ENCODE peak calls at places on chromosomes 5 and 9, in eight cellular contexts. I, Y, N, O, R, Q, B and J are unnamed samples.

GRCh38 chr5:159765034-159765433 is 151.2 kb upstream of the ADRA1B start:
- DNase-seq in I (no peak), Y (no peak), N (no peak), O (no peak), R (peak; percentile 29), Q (no peak), B (no peak), J (no peak)

GRCh38 chr9:84583866-84584265 is 85.7 kb upstream of the NTRK2 start:
- DNase-seq in I (no peak), Y (no peak), N (no peak), O (no peak), R (no peak), Q (no peak), B (no peak), J (no peak)

GRCh38 chr5:76715734-76716455 is at the start of gene F2R:
- DNase-seq in I (peak; percentile 63), Y (peak; percentile 74), N (no peak), O (peak; percentile 87), R (peak; percentile 91), Q (peak; percentile 83), B (peak; percentile 91), J (no peak)

GRCh38 chr5:177131711-177132503 is 1.7 kb upstream of the NSD1 start:
- DNase-seq in I (peak; percentile 66), Y (peak; percentile 20), N (peak; percentile 69), O (no peak), R (peak; percentile 39), Q (peak; percentile 64), B (no peak), J (no peak)

GRCh38 chr9:847505-847904 is 6.0 kb downstream of the DMRT1 start:
- DNase-seq in I (no peak), Y (no peak), N (no peak), O (no peak), R (no peak), Q (no peak), B (no peak), J (no peak)

GRCh38 chr5:80125962-80126480 is 90.9 kb downstream of the THBS4 start:
- DNase-seq in I (no peak), Y (no peak), N (no peak), O (peak; percentile 59), R (peak; percentile 60), Q (no peak), B (peak; percentile 21), J (no peak)

GRCh38 chr5:137190441-137190840 is 308.7 kb downstream of the SPOCK1 start:
- DNase-seq in I (no peak), Y (no peak), N (no peak), O (no peak), R (peak; percentile 9), Q (no peak), B (no peak), J (no peak)

GRCh38 chr5:135880278-135880677 is 15.4 kb downstream of the IL9 start:
- DNase-seq in I (no peak), Y (no peak), N (no peak), O (no peak), R (no peak), Q (peak; percentile 80), B (peak; percentile 2), J (no peak)

GRCh38 chr9:124196814-124197176 is 61.0 kb upstream of the NEK6 start:
- DNase-seq in I (no peak), Y (no peak), N (peak; percentile 14), O (no peak), R (no peak), Q (no peak), B (no peak), J (no peak)

GRCh38 chr9:133528887-133529262 is 4.1 kb upstream of the MYMK start:
- DNase-seq in I (no peak), Y (no peak), N (no peak), O (no peak), R (no peak), Q (no peak), B (no peak), J (no peak)

GRCh38 chr5:68444048-68444447 is 228.5 kb downstream of the PIK3R1 start:
- DNase-seq in I (no peak), Y (no peak), N (no peak), O (no peak), R (no peak), Q (no peak), B (no peak), J (no peak)

GRCh38 chr9:25681270-25681669 is 3.0 kb upstream of the TUSC1 start:
- DNase-seq in I (no peak), Y (no peak), N (no peak), O (peak; percentile 15), R (peak; percentile 87), Q (no peak), B (peak; percentile 38), J (no peak)

GRCh38 chr5:42953061-42953460 is 87.1 kb downstream of the ANXA2R start:
- DNase-seq in I (no peak), Y (no peak), N (no peak), O (no peak), R (peak; percentile 57), Q (no peak), B (peak; percentile 69), J (no peak)

GRCh38 chr9:24257726-24258125 is 288.0 kb downstream of the IZUMO3 start:
- DNase-seq in I (no peak), Y (no peak), N (no peak), O (no peak), R (no peak), Q (no peak), B (no peak), J (no peak)

GRCh38 chr9:101578378-101578777 is 16.4 kb downstream of the PPP3R2 start:
- DNase-seq in I (no peak), Y (no peak), N (no peak), O (no peak), R (no peak), Q (no peak), B (no peak), J (no peak)

GRCh38 chr9:14531424-14532269 is 161.6 kb downstream of the ZDHHC21 start:
- DNase-seq in I (no peak), Y (no peak), N (no peak), O (no peak), R (no peak), Q (no peak), B (no peak), J (no peak)

GRCh38 chr9:80285325-80285724 is 713.6 kb downstream of the TLE4 start:
- DNase-seq in I (no peak), Y (no peak), N (no peak), O (peak; percentile 22), R (peak; percentile 2), Q (no peak), B (peak; percentile 45), J (no peak)

GRCh38 chr9:19998823-19999455 is 210.1 kb upstream of the SLC24A2 start:
- DNase-seq in I (no peak), Y (no peak), N (no peak), O (peak; percentile 33), R (no peak), Q (no peak), B (no peak), J (no peak)

GRCh38 chr9:36437790-36438189 is 37.7 kb upstream of the RNF38 start:
- DNase-seq in I (no peak), Y (no peak), N (no peak), O (no peak), R (no peak), Q (no peak), B (no peak), J (no peak)

GRCh38 chr5:1835431-1835830 is 34.2 kb downstream of the NDUFS6 start:
- DNase-seq in I (no peak), Y (no peak), N (no peak), O (no peak), R (no peak), Q (no peak), B (no peak), J (peak; percentile 42)

GRCh38 chr5:157486861-157487260 is 26.8 kb downstream of the NIPAL4 start:
- DNase-seq in I (no peak), Y (no peak), N (no peak), O (no peak), R (no peak), Q (no peak), B (no peak), J (no peak)

GRCh38 chr5:106423109-106423897 is 1247.4 kb downstream of the EFNA5 start:
- DNase-seq in I (peak; percentile 30), Y (no peak), N (peak; percentile 41), O (no peak), R (no peak), Q (peak; percentile 30), B (no peak), J (peak; percentile 34)
- H3K4me1 ChIP-seq in I (no peaks in the 10 kb centered on the region), Y (no peaks in the 10 kb centered on the region), N (no peaks in the 10 kb centered on the region), O (peaks cover 4% of the 10 kb centered on the region), R (no peaks in the 10 kb centered on the region), Q (no peaks in the 10 kb centered on the region), B (no peaks in the 10 kb centered on the region), J (no peaks in the 10 kb centered on the region)

DNA sequence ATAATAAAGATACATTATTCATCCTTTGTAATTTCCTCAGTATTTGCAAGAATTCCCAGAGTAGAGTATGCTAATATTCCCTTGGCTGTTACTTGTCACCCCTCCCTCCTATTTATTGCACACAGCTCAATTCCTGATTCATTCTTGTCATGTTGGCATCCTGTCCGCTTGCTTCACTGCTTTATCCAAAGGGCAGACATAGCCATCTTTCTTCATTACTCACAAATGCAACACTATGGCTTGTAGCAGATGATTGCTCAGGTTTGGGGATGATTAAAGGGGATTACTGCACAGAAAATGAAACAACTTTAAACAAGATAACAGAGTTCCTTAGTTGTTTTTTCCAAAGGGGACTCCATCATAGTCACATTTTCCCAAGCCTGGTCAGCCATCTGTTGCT is 1.2 kb upstream of the IL33 start:
- DNase-seq in I (no peak), Y (no peak), N (no peak), O (no peak), R (peak; percentile 63), Q (no peak), B (no peak), J (no peak)
- H3K27ac ChIP-seq in I (no peak overlapping the region), Y (no peak overlapping the region), N (peak overlapping the region; percentile 73), O (no peak overlapping the region), R (no peak overlapping the region), Q (no peak overlapping the region), B (no peak overlapping the region), J (no peak overlapping the region)

DNA sequence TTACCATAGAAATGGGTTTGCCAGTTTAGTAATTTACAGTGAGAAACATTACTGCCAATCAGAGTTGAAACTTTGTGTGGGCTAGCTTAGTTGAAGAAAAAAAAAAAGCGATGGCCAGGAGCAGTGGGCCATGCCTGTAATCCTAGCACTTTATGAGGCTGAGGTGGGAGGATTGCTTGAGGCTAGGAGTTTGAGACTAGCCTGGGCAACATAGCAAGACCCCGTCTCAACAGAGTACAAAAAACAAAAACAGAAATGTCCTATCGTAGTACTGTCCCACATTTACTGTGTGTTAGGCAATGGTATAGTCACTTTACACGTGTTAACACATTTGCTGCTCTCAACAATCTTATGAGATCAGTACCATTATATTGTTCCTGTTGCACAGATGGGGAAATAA is 2.3 kb downstream of the OSTF1 start:
- DNase-seq in I (no peak), Y (no peak), N (no peak), O (no peak), R (no peak), Q (no peak), B (no peak), J (no peak)
- H3K4me1 ChIP-seq in I (no peaks in the 10 kb centered on the region), Y (peaks cover 2% of the 10 kb centered on the region), N (peaks cover 18% of the 10 kb centered on the region), O (peaks cover 10% of the 10 kb centered on the region), R (peaks cover 13% of the 10 kb centered on the region), Q (peaks cover 2% of the 10 kb centered on the region), B (peaks cover 5% of the 10 kb centered on the region), J (peaks cover 12% of the 10 kb centered on the region)

GRCh38 chr9:31471041-31471440 is 913.4 kb upstream of the ACO1 start:
- DNase-seq in I (no peak), Y (no peak), N (no peak), O (no peak), R (no peak), Q (no peak), B (no peak), J (no peak)

GRCh38 chr9:31470051-31470450 is 914.4 kb upstream of the ACO1 start:
- DNase-seq in I (no peak), Y (no peak), N (no peak), O (no peak), R (no peak), Q (no peak), B (no peak), J (no peak)

GRCh38 chr9:31467086-31467485 is 917.4 kb upstream of the ACO1 start:
- DNase-seq in I (no peak), Y (no peak), N (no peak), O (no peak), R (no peak), Q (no peak), B (no peak), J (no peak)
- H3K27ac ChIP-seq in I (no peak overlapping the region), Y (no peak overlapping the region), N (no peak overlapping the region), O (no peak overlapping the region), R (no peak overlapping the region), Q (no peak overlapping the region), B (no peak overlapping the region), J (no peak overlapping the region)